ENCODE peak calls at places on chromosomes 2 and 18, in six cellular contexts. R is cardiac fibroblast, Z is T-cell, K is neuronal stem cell, M is HT1080, V is foreskin melanocyte. W is an unnamed sample.

GRCh38 chr2:230319211-230319862 is 7.7 kb upstream of the SP140L start:
- DNase-seq in R (no peak), Z (peak; percentile 72), K (no peak), M (peak; percentile 16), V (no peak), W (peak; percentile 67)

GRCh38 chr18:513826-514530 is 13.5 kb upstream of the COLEC12 start:
- DNase-seq in R (no peak), Z (no peak), K (no peak), M (no peak), V (no peak), W (no peak)

GRCh38 chr2:207241198-207241597 is 75.5 kb upstream of the KLF7 start:
- DNase-seq in R (no peak), Z (no peak), K (no peak), M (peak; percentile 69), V (no peak), W (no peak)

GRCh38 chr18:24397694-24398365 is at the start of gene OSBPL1A:
- DNase-seq in R (peak; percentile 96), Z (peak; percentile 61), K (peak; percentile 95), M (peak; percentile 76), V (peak; percentile 93), W (peak; percentile 95)

GRCh38 chr18:66168834-66169233 is 418.0 kb downstream of the CDH7 start:
- DNase-seq in R (no peak), Z (no peak), K (no peak), M (no peak), V (no peak), W (no peak)

GRCh38 chr2:121608367-121608766 is 40.9 kb downstream of the CLASP1 start:
- DNase-seq in R (peak; percentile 52), Z (no peak), K (no peak), M (no peak), V (no peak), W (no peak)

GRCh38 chr2:38465789-38466127 is 88.7 kb upstream of the ATL2 start:
- DNase-seq in R (peak; percentile 26), Z (no peak), K (no peak), M (peak; percentile 13), V (peak; percentile 14), W (peak; percentile 58)

GRCh38 chr2:20646446-20646845 is 4.5 kb downstream of the HS1BP3 start:
- DNase-seq in R (no peak), Z (no peak), K (no peak), M (no peak), V (no peak), W (no peak)

GRCh38 chr2:238701907-238702206 is 146.0 kb upstream of the TWIST2 start:
- DNase-seq in R (no peak), Z (no peak), K (no peak), M (no peak), V (no peak), W (peak; percentile 4)

GRCh38 chr2:80020061-80020460 is 284.5 kb downstream of the LRRTM1 start:
- DNase-seq in R (no peak), Z (no peak), K (no peak), M (no peak), V (no peak), W (peak; percentile 3)

GRCh38 chr2:77954931-77955330 is 432.8 kb upstream of the LRRTM4 start:
- DNase-seq in R (no peak), Z (no peak), K (no peak), M (no peak), V (no peak), W (no peak)

GRCh38 chr2:26088038-26088643 is 54.3 kb downstream of the RAB10 start:
- DNase-seq in R (peak; percentile 45), Z (no peak), K (no peak), M (no peak), V (no peak), W (peak; percentile 45)

GRCh38 chr2:217463402-217464075 is 539.3 kb downstream of the TNS1 start:
- DNase-seq in R (no peak), Z (no peak), K (no peak), M (no peak), V (no peak), W (no peak)